ENCODE peak calls at places on chromosomes 12 and 14, in four cellular contexts. X, Q, H and T are unnamed samples.

GRCh38 chr12:113770389-113770865 is 195.7 kb downstream of the RBM19 start:
- DNase-seq in X (no peak), Q (no peak), H (no peak), T (no peak)

GRCh38 chr14:33617154-33617553 is 333.7 kb downstream of the EGLN3 start:
- DNase-seq in X (peak), Q (no peak), H (no peak), T (no peak)

GRCh38 chr14:69321601-69322330 is 61.8 kb downstream of the GALNT16 start:
- DNase-seq in X (peak), Q (no peak), H (no peak), T (peak)

GRCh38 chr12:109772622-109773321 is 59.1 kb downstream of the FAM222A start:
- DNase-seq in X (no peak), Q (no peak), H (no peak), T (no peak)

GRCh38 chr12:110282956-110283817 is 2.1 kb downstream of the ATP2A2 start:
- DNase-seq in X (no peak), Q (no peak), H (no peak), T (no peak)

GRCh38 chr12:91211869-91212268 is 29.3 kb upstream of the DCN start:
- DNase-seq in X (no peak), Q (no peak), H (no peak), T (no peak)

GRCh38 chr12:104573-105081 is 38.1 kb downstream of the IQSEC3 start:
- DNase-seq in X (no peak), Q (no peak), H (no peak), T (peak)

GRCh38 chr14:41609704-41610183 is 3.1 kb downstream of the LRFN5 start:
- DNase-seq in X (peak), Q (peak), H (no peak), T (peak)

GRCh38 chr14:79011091-79011919 is 841.1 kb downstream of the NRXN3 start:
- DNase-seq in X (peak), Q (no peak), H (no peak), T (no peak)

GRCh38 chr12:8687846-8688601 is 9.8 kb upstream of the RIMKLB start:
- DNase-seq in X (peak), Q (peak), H (no peak), T (peak)
- H3K4me3 ChIP-seq in X (peak), Q (no peak), H (no peak), T (no peak)

DNA sequence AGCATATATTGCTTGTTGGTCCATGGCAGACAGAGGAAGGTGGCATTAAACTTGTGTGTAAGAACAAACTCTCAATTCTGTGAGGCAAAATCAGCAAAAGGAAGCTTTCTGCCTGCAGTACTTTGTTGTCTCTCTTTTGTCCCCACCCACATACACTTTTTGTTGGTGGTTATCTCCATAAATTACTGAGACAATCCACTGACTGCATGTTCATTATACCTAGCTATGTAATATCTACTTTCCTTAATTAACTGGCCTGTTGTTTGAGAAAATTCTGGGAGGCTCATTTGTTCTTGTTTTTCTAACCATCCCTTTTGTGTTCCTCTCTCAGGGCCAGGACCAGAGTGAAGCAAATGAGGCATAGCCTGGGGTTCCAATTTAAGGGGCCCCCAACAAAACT is at the start of gene KLRB1:
- DNase-seq in X (no peak), Q (no peak), H (no peak), T (no peak)
- H3K4me3 ChIP-seq in X (no peak), Q (no peak), H (peak), T (no peak)

GRCh38 chr14:77590845-77591506 is 25.5 kb downstream of the SPTLC2 start:
- DNase-seq in X (no peak), Q (no peak), H (no peak), T (no peak)

GRCh38 chr14:77598366-77599050 is 17.9 kb downstream of the SPTLC2 start:
- DNase-seq in X (peak), Q (no peak), H (peak), T (no peak)

GRCh38 chr14:77589099-77589498 is 27.3 kb downstream of the SPTLC2 start:
- DNase-seq in X (no peak), Q (no peak), H (no peak), T (no peak)

GRCh38 chr14:77593501-77593911 is 22.9 kb downstream of the SPTLC2 start:
- DNase-seq in X (peak), Q (no peak), H (no peak), T (no peak)
- H3K4me3 ChIP-seq in X (no peak), Q (no peak), H (peak), T (no peak)

GRCh38 chr12:62834406-62834805 is 100.5 kb downstream of the PPM1H start:
- DNase-seq in X (no peak), Q (no peak), H (no peak), T (no peak)
- H3K4me3 ChIP-seq in X (no peak), Q (no peak), H (no peak), T (peak)

DNA sequence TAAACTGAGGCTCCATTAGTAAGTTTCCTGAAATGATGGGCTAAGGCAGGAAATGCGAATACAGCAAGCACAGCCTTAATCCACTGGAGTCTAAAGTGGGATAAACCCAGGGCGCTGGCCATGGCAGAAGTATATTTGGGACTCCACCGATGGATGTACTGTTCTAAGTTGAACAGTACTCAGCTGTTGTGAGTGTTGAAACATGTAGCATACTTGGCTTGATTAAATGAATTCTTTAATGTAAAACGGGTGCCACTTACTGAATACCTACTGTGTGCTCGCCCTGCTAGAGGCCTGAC is 1.0 kb downstream of the SSPN start:
- DNase-seq in X (peak), Q (no peak), H (no peak), T (no peak)
- H3K4me3 ChIP-seq in X (peak), Q (peak), H (no peak), T (peak)

GRCh38 chr12:2681426-2682205 is 113.2 kb upstream of the FKBP4 start:
- DNase-seq in X (no peak), Q (no peak), H (no peak), T (no peak)
- H3K4me3 ChIP-seq in X (no peak), Q (no peak), H (no peak), T (no peak)

GRCh38 chr12:89707623-89707991 is 1.0 kb downstream of the ATP2B1 start:
- DNase-seq in X (no peak), Q (peak), H (peak), T (peak)
- H3K4me3 ChIP-seq in X (peak), Q (peak), H (peak), T (peak)

GRCh38 chr12:43556057-43556456 is 4.1 kb upstream of the ADAMTS20 start:
- DNase-seq in X (no peak), Q (no peak), H (no peak), T (no peak)

GRCh38 chr12:43551971-43552559 is at the start of gene ADAMTS20:
- DNase-seq in X (peak), Q (no peak), H (no peak), T (no peak)

GRCh38 chr12:43550831-43551270 is 1.2 kb downstream of the ADAMTS20 start:
- DNase-seq in X (no peak), Q (no peak), H (no peak), T (no peak)

DNA sequence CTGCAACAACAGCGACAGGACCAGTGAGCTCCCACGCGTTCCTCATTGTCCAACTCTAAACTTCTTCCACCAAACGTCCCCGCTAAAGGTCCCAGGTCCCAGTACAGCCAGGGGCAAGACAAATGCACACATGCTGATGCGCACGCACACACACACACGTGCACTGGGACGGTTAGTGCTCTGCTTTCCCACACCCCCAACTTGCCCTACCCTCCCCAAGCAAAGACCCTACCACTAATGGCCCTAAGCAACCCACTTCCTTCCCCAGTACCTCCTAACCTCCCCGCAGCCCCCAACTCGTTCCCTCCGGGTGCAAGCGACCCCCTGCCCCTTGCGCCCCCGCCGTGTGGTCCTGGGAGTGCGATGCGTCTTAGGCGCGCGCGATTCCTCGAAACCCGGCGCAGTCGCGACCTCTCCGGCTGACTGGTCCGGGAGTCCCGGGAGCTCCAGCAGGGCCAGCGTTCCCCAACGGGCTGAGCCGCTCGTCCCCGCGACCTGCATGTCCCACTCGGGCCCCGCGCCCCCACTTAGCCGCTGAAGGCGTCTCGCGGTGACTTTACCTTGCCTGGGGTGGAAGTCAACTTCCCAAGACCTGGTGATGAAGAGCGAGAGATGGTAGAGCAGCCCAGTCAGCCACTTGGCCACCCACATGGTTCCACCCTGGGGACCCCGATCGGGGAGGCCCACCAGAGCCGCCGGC is 582 bp downstream of the ADAMTS20 start:
- DNase-seq in X (no peak), Q (no peak), H (no peak), T (no peak)
- H3K4me3 ChIP-seq in X (peak), Q (peak), H (no peak), T (no peak)